ENCODE peak calls at places on chromosomes 4 and X, in ten cellular contexts. B is WERI-Rb-1, W is gastrocnemius medialis, N is body of pancreas, X is fibroblast of pulmonary artery, L is uterus, V is GM23338, U is type B pancreatic cell, P is AG09309, O is left ventricle myocardium inferior. Y is an unnamed sample.

GRCh38 chr4:82691431-82691830 is 107.2 kb downstream of the SCD5 start:
- DNase-seq in B (no peak), W (no peak), N (no peak), X (no peak), L (no peak), V (no peak), U (no peak), P (no peak), O (no peak), Y (no peak)

GRCh38 chr4:2193321-2193720 is 48.6 kb downstream of the HAUS3 start:
- DNase-seq in B (no peak), W (no peak), N (no peak), X (no peak), L (no peak), V (no peak), U (no peak), P (no peak), O (no peak), Y (no peak)

GRCh38 chrX:149830192-149830873 is 48.6 kb downstream of the MAGEA9 start:
- DNase-seq in B (no peak), W (no peak), N (no peak), X (peak; percentile 16), L (no peak), V (peak; percentile 72), U (no peak), P (peak; percentile 0), O (no peak), Y (peak; percentile 55)

GRCh38 chr4:90718926-90719325 is 591.7 kb downstream of the CCSER1 start:
- DNase-seq in B (peak; percentile 24), W (no peak), N (no peak), X (no peak), L (no peak), V (no peak), U (no peak), P (no peak), O (no peak), Y (no peak)

GRCh38 chr4:10105920-10106319 is 10.7 kb downstream of the WDR1 start:
- DNase-seq in B (no peak), W (no peak), N (no peak), X (no peak), L (no peak), V (no peak), U (no peak), P (no peak), O (no peak), Y (no peak)

GRCh38 chrX:69015564-69016218 is 149.6 kb downstream of the PJA1 start:
- DNase-seq in B (no peak), W (no peak), N (no peak), X (peak; percentile 64), L (peak; percentile 44), V (no peak), U (peak; percentile 31), P (no peak), O (no peak), Y (no peak)

GRCh38 chr4:13521047-13521446 is 23.3 kb downstream of the NKX3-2 start:
- DNase-seq in B (no peak), W (no peak), N (no peak), X (no peak), L (no peak), V (peak; percentile 42), U (no peak), P (no peak), O (no peak), Y (no peak)

GRCh38 chr4:7854697-7855370 is 84.8 kb downstream of the AFAP1 start:
- DNase-seq in B (no peak), W (no peak), N (no peak), X (no peak), L (no peak), V (no peak), U (no peak), P (no peak), O (no peak), Y (peak; percentile 81)

GRCh38 chrX:40012800-40013682 is 84.7 kb downstream of the BCOR start:
- DNase-seq in B (peak; percentile 65), W (peak; percentile 49), N (peak; percentile 53), X (peak; percentile 59), L (peak; percentile 77), V (peak; percentile 60), U (peak; percentile 74), P (no peak), O (peak; percentile 70), Y (peak; percentile 67)

GRCh38 chr4:56613101-56613862 is 67.8 kb downstream of the HOPX start:
- DNase-seq in B (no peak), W (no peak), N (no peak), X (peak; percentile 63), L (no peak), V (peak; percentile 23), U (no peak), P (peak; percentile 23), O (no peak), Y (no peak)

GRCh38 chr4:26076000-26076587 is 162.1 kb downstream of the SMIM20 start:
- DNase-seq in B (no peak), W (peak; percentile 11), N (no peak), X (peak; percentile 57), L (no peak), V (no peak), U (no peak), P (no peak), O (no peak), Y (peak; percentile 83)

GRCh38 chrX:63421411-63421810 is 70.3 kb upstream of the SPIN4 start:
- DNase-seq in B (no peak), W (no peak), N (no peak), X (no peak), L (no peak), V (peak; percentile 7), U (no peak), P (no peak), O (no peak), Y (no peak)

GRCh38 chr4:41363384-41363981 is 106.8 kb downstream of the UCHL1 start:
- DNase-seq in B (no peak), W (peak; percentile 20), N (no peak), X (peak; percentile 40), L (peak; percentile 23), V (peak; percentile 63), U (no peak), P (peak; percentile 83), O (peak; percentile 37), Y (no peak)

GRCh38 chr4:160825644-160826338 is 1338.0 kb downstream of the FSTL5 start:
- DNase-seq in B (no peak), W (no peak), N (no peak), X (no peak), L (no peak), V (no peak), U (no peak), P (no peak), O (no peak), Y (no peak)

GRCh38 chrX:54452920-54453319 is 12.7 kb downstream of the TSR2 start:
- DNase-seq in B (peak; percentile 58), W (no peak), N (no peak), X (peak; percentile 20), L (no peak), V (peak; percentile 58), U (no peak), P (no peak), O (no peak), Y (peak; percentile 4)

GRCh38 chrX:42869011-42869410 is 91.0 kb upstream of the PPP1R2C start:
- DNase-seq in B (no peak), W (no peak), N (no peak), X (no peak), L (no peak), V (no peak), U (no peak), P (no peak), O (no peak), Y (no peak)

GRCh38 chr4:155759372-155760252 is 791 bp downstream of the GUCY1B1 start:
- DNase-seq in B (peak; percentile 73), W (no peak), N (peak; percentile 68), X (peak; percentile 33), L (peak; percentile 66), V (peak; percentile 58), U (peak; percentile 73), P (no peak), O (peak; percentile 86), Y (peak; percentile 7)

DNA sequence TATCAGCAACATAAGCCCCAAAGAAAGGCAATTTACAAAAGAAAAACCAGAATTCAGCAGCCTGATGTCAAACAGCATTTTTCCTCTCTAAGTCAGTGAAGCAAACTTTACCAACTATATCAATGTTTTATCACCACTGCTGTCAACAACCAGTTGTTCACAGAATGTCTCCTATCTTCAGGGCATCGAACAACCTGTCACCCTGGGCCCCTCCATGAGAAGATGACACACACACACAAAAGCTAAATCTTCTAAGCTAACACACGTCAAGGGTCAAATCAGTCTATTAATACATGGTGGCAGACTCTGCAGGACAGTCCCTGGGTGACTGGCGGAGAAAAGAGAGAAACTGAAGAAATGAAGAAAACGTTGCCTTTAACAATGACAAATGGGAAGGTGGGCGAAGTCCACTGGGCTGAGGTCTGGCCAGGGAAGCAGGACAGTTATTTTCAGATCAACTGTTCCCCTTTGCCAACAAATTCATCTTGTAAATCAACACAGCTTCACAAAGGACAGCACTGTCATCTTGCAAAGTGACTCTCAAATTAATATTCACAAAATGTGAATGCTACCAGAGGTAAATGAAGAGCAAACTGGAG is 13.0 kb downstream of the FAT1 start:
- DNase-seq in B (no peak), W (no peak), N (no peak), X (no peak), L (no peak), V (no peak), U (no peak), P (no peak), O (no peak), Y (no peak)
- TF ChIP-seq CTCF in B (no peak), W (no peak), N (no peak), X (no peak), L (no peak), V (no peak), U (no peak), P (no peak), O (no peak), Y (no peak)

GRCh38 chrX:24426921-24427746 is 38.0 kb upstream of the PDK3 start:
- DNase-seq in B (no peak), W (no peak), N (no peak), X (peak; percentile 2), L (no peak), V (no peak), U (no peak), P (no peak), O (no peak), Y (no peak)
- TF ChIP-seq CTCF in B (no peak), W (no peak), N (no peak), X (no peak), L (no peak), V (no peak), U (no peak), P (no peak), O (no peak), Y (no peak)

DNA sequence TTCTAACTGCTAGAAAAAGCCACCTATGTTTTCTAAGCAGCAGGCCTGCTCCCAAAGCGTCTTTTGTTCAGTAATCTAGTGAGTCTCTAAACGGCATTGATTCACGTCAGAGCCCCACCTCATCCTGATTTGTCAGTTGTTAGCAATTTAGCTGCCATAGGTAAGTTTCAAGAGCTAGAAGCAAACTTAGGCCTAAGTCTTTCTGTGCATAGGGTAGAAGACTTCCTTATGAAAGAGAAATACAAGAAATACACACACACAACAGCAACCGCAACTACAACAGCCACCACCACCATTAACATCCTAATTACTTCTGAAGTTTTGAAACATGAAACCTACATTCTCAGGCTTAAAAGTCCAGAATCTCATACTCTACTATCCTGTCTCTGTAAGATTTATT is 531.1 kb upstream of the SPANXN1 start:
- DNase-seq in B (no peak), W (no peak), N (no peak), X (no peak), L (no peak), V (no peak), U (no peak), P (no peak), O (no peak), Y (no peak)
- TF ChIP-seq CTCF in B (no peak), W (no peak), N (no peak), X (no peak), L (no peak), V (no peak), U (no peak), P (no peak), O (no peak), Y (no peak)

GRCh38 chr4:158873795-158874359 is 105.1 kb downstream of the FNIP2 start:
- DNase-seq in B (no peak), W (no peak), N (no peak), X (peak; percentile 67), L (no peak), V (no peak), U (no peak), P (peak; percentile 79), O (no peak), Y (peak; percentile 29)
- TF ChIP-seq CTCF in B (no peak), W (no peak), N (no peak), X (no peak), L (no peak), V (no peak), U (no peak), P (no peak), O (no peak), Y (no peak)